ENCODE peak calls at places on chromosome 1, in four cellular contexts. P is HepG2, B is K562, G is H1. I is an unnamed sample.

GRCh38 chr1:72034827-72035226 is 247.5 kb downstream of the NEGR1 start:
- DNase-seq in B (no peak), P (no peak), G (no peak), I (no peak)

GRCh38 chr1:114545796-114546195 is 34.8 kb upstream of the TRIM33 start:
- DNase-seq in G (no peak), P (no peak), B (no peak), I (no peak)

GRCh38 chr1:178046856-178047255 is 47.0 kb upstream of the RASAL2 start:
- DNase-seq in B (no peak), G (no peak), P (no peak), I (no peak)

GRCh38 chr1:199687321-199687720 is 340.2 kb upstream of the NR5A2 start:
- DNase-seq in P (no peak), B (no peak), G (no peak), I (no peak)

GRCh38 chr1:172408958-172409357 is 11.5 kb upstream of the C1orf105 start:
- DNase-seq in B (no peak), P (no peak), G (no peak), I (no peak)

GRCh38 chr1:88683516-88683847 is 591 bp upstream of the PKN2 start:
- DNase-seq in G (no peak), P (no peak), B (peak; percentile 16), I (no peak)

GRCh38 chr1:200738733-200739498 is at the start of gene CAMSAP2:
- DNase-seq in B (peak; percentile 95), G (no peak), P (peak; percentile 68), I (peak; percentile 34)

GRCh38 chr1:55211909-55212308 is 3.3 kb downstream of the USP24 start:
- DNase-seq in P (no peak), B (no peak), G (no peak), I (no peak)

GRCh38 chr1:24075946-24076345 is 36.0 kb downstream of the MYOM3 start:
- DNase-seq in G (no peak), B (no peak), P (no peak), I (no peak)

GRCh38 chr1:179353546-179353945 is 12.2 kb upstream of the AXDND1 start:
- DNase-seq in P (no peak), B (no peak), G (no peak), I (no peak)

DNA sequence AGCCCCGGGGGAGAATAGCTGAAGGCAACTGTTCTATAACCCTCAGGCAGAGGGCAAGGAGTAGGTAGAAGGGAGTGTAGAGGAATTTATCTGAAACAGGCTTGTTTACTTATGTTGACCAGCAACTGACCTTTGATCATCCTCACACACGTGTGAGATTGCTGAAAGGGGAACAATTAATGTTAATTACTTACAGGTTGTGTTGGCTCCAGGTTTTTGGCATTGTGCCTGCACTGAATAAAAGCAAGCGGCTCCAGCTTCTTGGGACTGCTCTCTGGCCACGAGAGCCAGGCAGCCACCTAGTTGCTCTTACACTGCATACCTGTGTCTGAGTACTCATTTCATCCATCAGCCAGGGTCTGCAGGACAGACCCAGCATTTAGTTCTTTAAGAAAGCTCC is 41.3 kb upstream of the ARHGEF10L start:
- DNase-seq in P (peak; percentile 50), B (no peak), G (no peak), I (no peak)
- TF ChIP-seq SIN3A in P (no peak), B (no peak), G (no peak), I (no peak)

GRCh38 chr1:58870298-58870676 is 86.4 kb upstream of the JUN start:
- DNase-seq in G (no peak), P (no peak), B (no peak), I (no peak)
- TF ChIP-seq CEBPB in G (no peak), P (no peak), B (no peak), I (no peak)

GRCh38 chr1:110070282-110070967 is at the start of gene ALX3:
- DNase-seq in B (no peak), G (no peak), P (no peak), I (no peak)
- TF ChIP-seq ATF3 in B (no peak), G (no peak), P (no peak), I (no peak)

DNA sequence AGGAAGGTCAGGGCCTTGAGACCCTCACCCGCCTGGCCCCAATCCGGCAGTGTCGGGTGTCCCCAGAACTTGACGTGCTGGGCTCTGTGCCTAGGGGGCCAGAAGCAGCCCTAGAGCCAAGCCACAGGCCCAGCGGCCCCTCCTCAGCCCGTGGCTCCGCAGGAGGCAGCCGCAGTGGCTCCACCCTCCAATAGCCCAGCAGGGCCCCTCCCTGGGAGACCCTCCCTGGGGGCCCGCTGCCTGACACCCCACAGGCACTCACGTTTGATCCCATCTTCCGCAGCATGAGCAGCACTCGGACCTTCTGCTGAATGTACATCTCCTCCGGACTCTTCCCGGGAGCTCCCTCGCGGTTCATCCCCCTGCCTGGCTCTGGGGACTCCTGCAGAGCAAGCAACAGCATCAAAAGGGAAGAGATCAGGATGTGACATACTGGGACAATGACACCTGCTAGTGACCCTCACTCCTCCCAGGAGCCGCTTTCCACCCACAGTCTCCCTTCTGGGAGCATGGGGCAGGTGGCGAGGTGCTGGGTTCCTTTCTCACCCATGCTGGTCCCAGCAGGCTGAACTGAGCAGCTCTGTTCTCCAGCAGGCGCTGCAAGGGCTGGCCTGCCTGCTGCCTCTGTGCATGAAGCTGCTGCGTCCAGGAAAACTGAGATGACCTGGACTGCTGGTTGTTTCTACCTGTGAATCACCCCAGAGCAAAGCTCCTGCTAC is 38.2 kb downstream of the CTNNBIP1 start:
- DNase-seq in B (no peak), G (no peak), P (no peak), I (no peak)
- TF ChIP-seq SIN3A in B (no peak), G (no peak), P (no peak), I (no peak)